ENCODE peak calls at places on chromosomes 5 and 9, in four cellular contexts. T is esophagus squamous epithelium, K is IMR-90, Y is A549. M is an unnamed sample.

GRCh38 chr9:30575218-30575617 is 1809.2 kb upstream of the ACO1 start:
- DNase-seq in Y (no peak), K (no peak), T (no peak), M (no peak)

GRCh38 chr5:72517961-72518690 is 10.9 kb upstream of the ZNF366 start:
- DNase-seq in Y (no peak), T (no peak), K (no peak), M (no peak)

GRCh38 chr5:177542816-177543472 is 11.4 kb downstream of the FAM193B start:
- DNase-seq in K (no peak), Y (no peak), T (no peak), M (no peak)

GRCh38 chr9:128103589-128103962 is 24.0 kb downstream of the PTGES2 start:
- DNase-seq in T (no peak), K (no peak), Y (no peak), M (peak; percentile 47)

GRCh38 chr9:126326228-126327015 is at the start of gene MVB12B:
- DNase-seq in K (peak; percentile 8), Y (peak; percentile 20), T (no peak), M (peak; percentile 47)

GRCh38 chr5:17069995-17070405 is 133.9 kb upstream of the MYO10 start:
- DNase-seq in Y (peak; percentile 90), K (no peak), T (no peak), M (no peak)

GRCh38 chr5:136014976-136015375 is 13.8 kb upstream of the TGFBI start:
- DNase-seq in T (no peak), K (no peak), Y (no peak), M (no peak)

GRCh38 chr5:109920736-109921135 is 231.0 kb downstream of the MAN2A1 start:
- DNase-seq in Y (no peak), K (no peak), T (no peak), M (no peak)

GRCh38 chr9:14372437-14373318 is 58.7 kb upstream of the NFIB start:
- DNase-seq in Y (peak; percentile 67), K (peak; percentile 69), T (no peak), M (peak; percentile 39)

GRCh38 chr5:133489632-133490031 is 122.7 kb downstream of the FSTL4 start:
- DNase-seq in K (no peak), T (no peak), Y (peak; percentile 40), M (no peak)

GRCh38 chr9:35002623-35003022 is 13.1 kb downstream of the DNAJB5 start:
- DNase-seq in Y (no peak), T (no peak), K (no peak), M (no peak)

GRCh38 chr5:181224390-181225234 is 1.5 kb downstream of the TRIM41 start:
- DNase-seq in Y (no peak), T (no peak), K (no peak), M (no peak)
- H3K27ac ChIP-seq in Y (peak overlapping the region; percentile 95), T (peak overlapping the region; percentile 100), K (peak overlapping the region; percentile 92), M (peak overlapping the region; percentile 95)

GRCh38 chr9:92293452-92294296 is at the start of gene IARS1:
- DNase-seq in K (peak; percentile 98), Y (peak; percentile 99), T (peak; percentile 82), M (peak; percentile 97)
- TF ChIP-seq CTCF in K (peak; percentile 44), Y (peak; percentile 42), T (peak; percentile 10), M (peak; percentile 17)

GRCh38 chr5:139517683-139518564 is 35.4 kb upstream of the STING1 start:
- DNase-seq in Y (peak; percentile 89), T (peak; percentile 32), K (peak; percentile 79), M (peak; percentile 93)
- TF ChIP-seq POLR2A in Y (peak; percentile 84), T (no peak), K (peak; percentile 47), M (peak; percentile 83)

GRCh38 chr9:114677418-114677817 is 4.6 kb downstream of the TEX48 start:
- DNase-seq in K (peak; percentile 100), T (no peak), Y (peak; percentile 95), M (peak; percentile 28)

GRCh38 chr9:114674798-114675554 is 7.0 kb downstream of the TEX48 start:
- DNase-seq in K (peak; percentile 61), Y (no peak), T (no peak), M (no peak)

GRCh38 chr9:114678847-114679246 is 3.1 kb downstream of the TEX48 start:
- DNase-seq in T (no peak), Y (no peak), K (peak; percentile 51), M (no peak)

GRCh38 chr9:114680266-114681011 is 1.6 kb downstream of the TEX48 start:
- DNase-seq in K (no peak), Y (no peak), T (no peak), M (no peak)

GRCh38 chr9:114678130-114678529 is 3.9 kb downstream of the TEX48 start:
- DNase-seq in K (no peak), T (no peak), Y (no peak), M (no peak)
- H3K27ac ChIP-seq in K (peak overlapping the region; percentile 29), T (no peak overlapping the region), Y (peak overlapping the region; percentile 91), M (no peak overlapping the region)

M was measured in body of pancreas.